ENCODE peak calls at places on chromosomes 1 and 21, in five cellular contexts. E is aorta, T is hepatocyte, C is Peyer's patch, J is small intestine. L is an unnamed sample. For H3K9me3, the result is how much of the 10 kb centered on the place peaks cover.

GRCh38 chr1:147515046-147515869 is 26.0 kb upstream of the BCL9 start:
- DNase-seq in C (no peak), T (peak), J (peak), E (no peak), L (peak)

GRCh38 chr1:114094303-114094663 is 59.4 kb downstream of the SYT6 start:
- DNase-seq in E (no peak), J (no peak), T (peak), C (no peak), L (no peak)

GRCh38 chr1:101130673-101131072 is 105.1 kb upstream of the DPH5 start:
- DNase-seq in T (peak), C (no peak), J (no peak), E (no peak), L (no peak)

GRCh38 chr1:192951961-192952460 is 107.1 kb downstream of the UCHL5 start:
- DNase-seq in J (no peak), E (no peak), T (peak), C (no peak), L (no peak)

GRCh38 chr1:153429266-153430165 is 13.2 kb downstream of the S100A7A start:
- DNase-seq in C (no peak), T (no peak), J (no peak), E (no peak), L (no peak)

GRCh38 chr1:212915245-212916091 is 34.9 kb upstream of the VASH2 start:
- DNase-seq in J (no peak), C (no peak), T (peak), E (peak), L (peak)

GRCh38 chr1:210750468-210750867 is 383.5 kb downstream of the KCNH1 start:
- DNase-seq in C (no peak), T (no peak), E (no peak), J (no peak), L (no peak)

GRCh38 chr1:186311375-186312051 is 63.5 kb downstream of the TPR start:
- DNase-seq in E (no peak), C (no peak), J (no peak), T (no peak), L (no peak)

GRCh38 chr21:46627726-46628125 is 7.7 kb upstream of the PRMT2 start:
- DNase-seq in J (no peak), C (no peak), E (no peak), T (no peak), L (no peak)

GRCh38 chr21:42094811-42095210 is 23.7 kb downstream of the UMODL1 start:
- DNase-seq in C (no peak), T (no peak), E (no peak), J (no peak), L (no peak)

GRCh38 chr1:112054504-112054903 is 65.0 kb upstream of the KCND3 start:
- DNase-seq in T (no peak), J (no peak), E (no peak), C (no peak), L (no peak)

GRCh38 chr1:155873860-155874259 is 14.5 kb downstream of the SYT11 start:
- DNase-seq in T (peak), C (no peak), J (peak), E (peak), L (no peak)

GRCh38 chr1:161082483-161082882 is 6.9 kb downstream of the NECTIN4 start:
- DNase-seq in C (no peak), T (no peak), J (no peak), E (no peak), L (no peak)

GRCh38 chr21:33299181-33299752 is 25.5 kb upstream of the IFNAR1 start:
- DNase-seq in C (no peak), E (no peak), T (no peak), J (peak), L (no peak)

GRCh38 chr1:35115459-35116383 is 36.5 kb downstream of the ZMYM1 start:
- DNase-seq in E (no peak), C (no peak), J (no peak), T (no peak), L (no peak)

GRCh38 chr21:23601549-23601948 is 2005.7 kb downstream of the MRPL39 start:
- DNase-seq in E (no peak), T (no peak), C (no peak), J (no peak), L (no peak)

GRCh38 chr1:70877343-70877742 is 170.3 kb downstream of the PTGER3 start:
- DNase-seq in C (no peak), J (no peak), T (no peak), E (no peak), L (no peak)

GRCh38 chr1:50620680-50621329 is 197.6 kb upstream of the DMRTA2 start:
- DNase-seq in E (no peak), J (peak), C (peak), T (peak), L (peak)

GRCh38 chr1:179369751-179370341 is 4.1 kb downstream of the AXDND1 start:
- DNase-seq in E (no peak), C (no peak), J (peak), T (peak), L (peak)

GRCh38 chr1:70043806-70044205 is 161.6 kb downstream of the LRRC40 start:
- DNase-seq in J (no peak), T (peak), C (no peak), E (no peak), L (no peak)

GRCh38 chr21:36396314-36396713 is 11.1 kb downstream of the CHAF1B start:
- DNase-seq in J (no peak), C (no peak), T (no peak), E (no peak), L (no peak)

GRCh38 chr1:10615336-10615735 is 140.6 kb downstream of the PEX14 start:
- DNase-seq in T (no peak), J (no peak), E (no peak), C (no peak), L (no peak)

GRCh38 chr1:37484325-37485051 is 10.1 kb downstream of the ZC3H12A start:
- DNase-seq in J (no peak), E (no peak), T (no peak), C (no peak), L (peak)

GRCh38 chr1:185388815-185389214 is 71.8 kb upstream of the IVNS1ABP start:
- DNase-seq in T (no peak), C (no peak), E (no peak), J (no peak), L (no peak)

GRCh38 chr1:153857505-153857904 is 65.3 kb downstream of the GATAD2B start:
- DNase-seq in C (no peak), J (no peak), E (no peak), T (no peak), L (no peak)

GRCh38 chr1:224774378-224774777 is 155.1 kb upstream of the DNAH14 start:
- DNase-seq in C (no peak), E (no peak), J (no peak), T (no peak), L (no peak)

GRCh38 chr21:38134084-38134873 is 122.5 kb upstream of the KCNJ15 start:
- DNase-seq in T (no peak), J (no peak), C (no peak), E (no peak), L (no peak)

GRCh38 chr1:219277304-219277840 is 103.7 kb downstream of the LYPLAL1 start:
- DNase-seq in E (no peak), T (no peak), J (no peak), C (no peak), L (no peak)

GRCh38 chr1:69836961-69837636 is 269.4 kb downstream of the LRRC7 start:
- DNase-seq in T (no peak), E (no peak), J (no peak), C (no peak), L (no peak)

GRCh38 chr1:198495635-198496034 is 44.8 kb downstream of the ATP6V1G3 start:
- DNase-seq in E (no peak), J (no peak), T (no peak), C (no peak), L (no peak)

GRCh38 chr1:218665216-218665615 is 320.1 kb downstream of the TGFB2 start:
- DNase-seq in T (peak), E (peak), J (no peak), C (no peak), L (peak)

GRCh38 chr1:247056071-247056470 is 22.5 kb downstream of the ZNF670 start:
- DNase-seq in J (no peak), E (no peak), T (no peak), C (no peak), L (no peak)

GRCh38 chr1:226584164-226584563 is 35.6 kb downstream of the STUM start:
- DNase-seq in J (peak), E (no peak), C (no peak), T (no peak), L (no peak)

GRCh38 chr1:50977575-50978143 is 7.6 kb downstream of the CDKN2C start:
- DNase-seq in E (peak), C (peak), T (peak), J (peak), L (peak)

GRCh38 chr1:226397011-226397926 is 10.6 kb downstream of the PARP1 start:
- DNase-seq in J (no peak), E (no peak), T (no peak), C (no peak), L (no peak)

GRCh38 chr21:37257526-37257966 is 9.6 kb downstream of the VPS26C start:
- DNase-seq in E (no peak), J (peak), T (no peak), C (peak), L (no peak)

GRCh38 chr1:168321945-168322344 is 41.3 kb downstream of the TBX19 start:
- DNase-seq in T (peak), C (no peak), J (no peak), E (no peak), L (no peak)

DNA sequence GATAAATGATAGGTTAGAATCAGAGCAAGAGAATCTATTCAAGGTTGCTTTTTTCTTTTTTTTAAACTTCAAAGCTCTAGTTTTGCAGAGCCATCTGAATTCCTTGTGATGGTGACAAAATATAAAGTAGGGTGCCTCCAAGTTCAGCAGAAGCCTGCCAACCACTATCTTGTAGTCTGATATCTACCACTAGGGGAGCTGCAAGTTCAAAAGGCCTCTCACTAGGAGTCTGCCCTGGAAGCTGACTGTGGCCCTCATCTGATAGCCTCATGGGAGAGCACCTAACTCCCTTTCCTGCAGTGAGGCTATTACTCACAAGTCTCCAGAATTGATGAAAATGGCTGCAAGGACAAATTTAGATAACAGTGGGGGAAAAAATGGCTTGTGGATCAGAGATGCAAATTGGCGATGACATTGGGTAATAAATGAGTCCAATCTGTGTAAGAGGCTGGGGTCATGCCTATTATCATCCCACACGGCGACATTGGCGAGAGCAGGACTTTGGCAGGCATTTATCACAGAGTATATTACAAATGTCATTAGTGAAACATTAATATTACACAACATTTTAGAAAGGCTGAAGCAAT is 10.7 kb upstream of the ZP4 start:
- DNase-seq in E (no peak), T (peak), J (peak), C (no peak), L (peak)
- H3K9me3 ChIP-seq in E (under half), T (under half), J (under half), C (under half), L (under half)

GRCh38 chr1:46772571-46772970 is 26.3 kb upstream of the CYP4B1 start:
- DNase-seq in E (no peak), J (no peak), C (no peak), T (no peak), L (no peak)
- H3K9me3 ChIP-seq in E (under half), J (under half), C (under half), T (under half), L (under half)

DNA sequence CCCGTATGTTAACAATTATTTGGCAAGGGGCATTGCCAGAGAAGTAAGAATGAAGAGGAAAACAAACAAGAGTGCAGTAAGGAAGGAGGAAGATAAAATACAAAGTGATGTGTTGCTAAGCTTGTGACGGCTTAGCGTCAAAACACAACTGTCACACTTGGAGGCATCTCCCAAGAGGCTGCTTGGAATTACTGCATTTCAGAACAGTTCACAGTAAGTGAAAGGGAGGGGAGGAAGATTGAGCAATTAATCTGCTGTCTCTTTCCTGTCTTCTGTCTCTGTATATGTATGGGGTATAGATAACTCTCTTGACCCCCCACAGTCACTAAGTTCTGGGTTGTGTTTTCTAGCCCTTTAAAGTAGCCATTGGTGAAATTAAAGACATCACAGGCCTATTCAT is 1017.0 kb upstream of the TMPRSS15 start:
- DNase-seq in J (no peak), E (no peak), C (no peak), T (peak), L (no peak)
- H3K9me3 ChIP-seq in J (under half), E (under half), C (under half), T (under half), L (under half)

GRCh38 chr1:152228831-152229230 is 4.8 kb upstream of the HRNR start:
- DNase-seq in C (no peak), T (no peak), J (no peak), E (no peak), L (no peak)
- H3K9me3 ChIP-seq in C (under half), T (under half), J (under half), E (under half), L (under half)

GRCh38 chr1:2956571-2956970 is 64.7 kb upstream of the ACTRT2 start:
- DNase-seq in E (no peak), T (no peak), J (no peak), C (no peak), L (no peak)
- H3K9me3 ChIP-seq in E (under half), T (under half), J (under half), C (under half), L (under half)

DNA sequence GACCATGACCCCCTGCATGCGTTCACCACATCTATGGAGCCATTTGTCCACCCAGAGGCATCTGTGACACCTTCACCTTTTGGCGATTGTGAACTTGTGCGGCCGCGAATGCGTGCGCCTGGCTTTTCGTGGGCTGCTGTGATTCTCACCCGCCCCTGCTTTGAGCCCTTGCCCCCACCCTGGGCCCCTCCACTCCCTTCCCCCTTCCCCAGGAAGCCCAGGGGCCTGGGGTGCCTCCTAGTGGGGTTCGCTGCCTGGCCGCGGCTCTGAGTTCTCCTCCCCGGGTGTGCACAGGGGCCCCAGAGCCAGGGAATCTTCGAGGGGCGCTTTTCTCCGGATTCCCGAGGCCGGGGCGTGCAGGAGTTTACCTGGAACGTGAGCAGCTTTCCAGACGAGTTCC is 97.9 kb upstream of the ACTRT2 start:
- DNase-seq in J (no peak), C (no peak), E (no peak), T (no peak), L (no peak)
- H3K9me3 ChIP-seq in J (under half), C (under half), E (under half), T (under half), L (under half)

GRCh38 chr21:10430007-10430406 is 91.4 kb upstream of the TPTE start:
- DNase-seq in E (no peak), T (no peak), C (no peak), J (no peak), L (no peak)
- H3K9me3 ChIP-seq in E (under half), T (under half), C (under half), J (under half), L (under half)

DNA sequence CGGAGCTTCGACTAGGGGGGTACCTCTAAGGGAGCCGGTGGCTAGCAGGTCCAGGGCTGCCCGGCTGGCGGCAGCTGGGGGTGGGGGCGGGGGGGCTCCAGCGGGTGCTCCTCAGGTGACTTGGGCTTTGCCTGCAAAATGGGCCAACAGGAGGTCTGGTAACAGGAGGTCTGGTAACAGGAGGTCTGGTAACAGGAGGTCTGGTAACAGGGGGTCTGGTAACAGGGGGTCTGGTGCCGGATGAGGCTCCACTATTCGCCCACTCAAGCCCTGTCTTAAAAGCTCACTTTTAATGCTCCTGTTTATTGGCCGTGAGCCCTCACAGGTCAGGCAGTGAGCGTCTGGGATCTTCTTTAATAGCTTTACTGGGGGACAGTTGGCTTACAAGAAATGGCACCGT is 40.4 kb upstream of the ACTRT2 start:
- DNase-seq in C (no peak), T (no peak), J (no peak), E (no peak), L (no peak)
- H3K9me3 ChIP-seq in C (under half), T (under half), J (under half), E (under half), L (under half)

L was measured in body of pancreas.